ENCODE peak calls at places on chromosomes 12 and 14, in five cellular contexts. Y, W, P, A and E are unnamed samples.

GRCh38 chr14:90903101-90903500 is 86.9 kb upstream of the TTC7B start:
- DNase-seq in Y (peak), W (peak), P (peak), A (peak), E (peak)

GRCh38 chr12:153080-153746 is 60.7 kb downstream of the SLC6A12 start:
- DNase-seq in Y (peak), W (no peak), P (peak), A (peak), E (peak)

GRCh38 chr12:24560192-24560591 is 388.7 kb downstream of the BCAT1 start:
- DNase-seq in Y (no peak), W (no peak), P (no peak), A (no peak), E (no peak)

GRCh38 chr12:93714382-93714781 is 37.2 kb downstream of the CRADD start:
- DNase-seq in Y (peak), W (no peak), P (no peak), A (peak), E (no peak)

GRCh38 chr12:132766380-132767085 is 4.9 kb upstream of the ANKLE2 start:
- DNase-seq in Y (peak), W (no peak), P (no peak), A (peak), E (no peak)

GRCh38 chr12:57452181-57452936 is 2.7 kb upstream of the INHBE start:
- DNase-seq in Y (peak), W (no peak), P (peak), A (peak), E (no peak)

GRCh38 chr12:119808441-119808840 is 68.7 kb downstream of the CIT start:
- DNase-seq in Y (no peak), W (no peak), P (peak), A (peak), E (no peak)

GRCh38 chr14:28760431-28760996 is 6.1 kb upstream of the FOXG1 start:
- DNase-seq in Y (no peak), W (no peak), P (no peak), A (no peak), E (no peak)